ENCODE peak calls at places on chromosome 9, in ten cellular contexts. U is suprapubic skin; T is A549; Y is CD8-positive, alpha-beta T cell; O is heart left ventricle; P is astrocyte; E is Caco-2; J is Calu3; V is heart right ventricle; R is body of pancreas. I is an unnamed sample.

GRCh38 chr9:122402403-122403268 is 31.8 kb downstream of the PTGS1 start:
- DNase-seq in O (no peak), V (peak; percentile 31), U (no peak), E (no peak), T (peak; percentile 91), J (peak; percentile 50), R (no peak), Y (no peak), P (peak; percentile 96), I (no peak)

GRCh38 chr9:93301911-93302525 is 118.1 kb downstream of the WNK2 start:
- DNase-seq in O (no peak), Y (no peak), U (peak; percentile 74), J (no peak), E (peak; percentile 23), R (peak; percentile 10), V (no peak), T (no peak), P (no peak), I (no peak)

GRCh38 chr9:111449705-111450104 is 34.5 kb downstream of the ECPAS start:
- DNase-seq in O (no peak), T (no peak), Y (no peak), U (no peak), V (no peak), R (no peak), E (no peak), J (no peak), P (no peak), I (no peak)

GRCh38 chr9:31597977-31598376 is 786.5 kb upstream of the ACO1 start:
- DNase-seq in R (no peak), O (no peak), Y (no peak), E (no peak), U (no peak), P (peak; percentile 76), V (no peak), J (peak; percentile 68), T (no peak), I (no peak)

GRCh38 chr9:22112870-22113846 is 104.1 kb upstream of the CDKN2B start:
- DNase-seq in E (no peak), P (no peak), U (no peak), O (no peak), Y (no peak), V (no peak), R (no peak), T (no peak), J (no peak), I (no peak)

GRCh38 chr9:83967083-83967482 is 12.9 kb downstream of the HNRNPK start:
- DNase-seq in J (no peak), T (no peak), U (no peak), P (no peak), Y (no peak), E (no peak), V (no peak), O (no peak), R (no peak), I (no peak)

GRCh38 chr9:89539374-89539773 is 41.5 kb upstream of the SEMA4D start:
- DNase-seq in Y (no peak), O (no peak), U (no peak), E (no peak), T (no peak), V (no peak), R (no peak), P (no peak), J (no peak), I (no peak)

GRCh38 chr9:31700252-31701045 is 684.0 kb upstream of the ACO1 start:
- DNase-seq in O (no peak), P (no peak), R (no peak), J (no peak), U (no peak), Y (no peak), E (no peak), V (no peak), T (no peak), I (no peak)

GRCh38 chr9:76877961-76878360 is 28.0 kb downstream of the PRUNE2 start:
- DNase-seq in Y (no peak), U (no peak), J (no peak), P (no peak), R (no peak), E (no peak), V (no peak), O (no peak), T (no peak), I (no peak)

GRCh38 chr9:76868897-76869296 is 37.0 kb downstream of the PRUNE2 start:
- DNase-seq in P (peak; percentile 51), O (no peak), Y (no peak), E (no peak), V (no peak), J (no peak), R (no peak), U (no peak), T (no peak), I (no peak)

GRCh38 chr9:76873821-76874220 is 32.1 kb downstream of the PRUNE2 start:
- DNase-seq in R (no peak), P (no peak), T (no peak), O (no peak), Y (no peak), E (no peak), U (no peak), J (no peak), V (no peak), I (no peak)

GRCh38 chr9:76876098-76876497 is 29.8 kb downstream of the PRUNE2 start:
- DNase-seq in Y (no peak), V (no peak), J (no peak), P (no peak), T (no peak), U (no peak), R (no peak), E (no peak), O (no peak), I (no peak)

DNA sequence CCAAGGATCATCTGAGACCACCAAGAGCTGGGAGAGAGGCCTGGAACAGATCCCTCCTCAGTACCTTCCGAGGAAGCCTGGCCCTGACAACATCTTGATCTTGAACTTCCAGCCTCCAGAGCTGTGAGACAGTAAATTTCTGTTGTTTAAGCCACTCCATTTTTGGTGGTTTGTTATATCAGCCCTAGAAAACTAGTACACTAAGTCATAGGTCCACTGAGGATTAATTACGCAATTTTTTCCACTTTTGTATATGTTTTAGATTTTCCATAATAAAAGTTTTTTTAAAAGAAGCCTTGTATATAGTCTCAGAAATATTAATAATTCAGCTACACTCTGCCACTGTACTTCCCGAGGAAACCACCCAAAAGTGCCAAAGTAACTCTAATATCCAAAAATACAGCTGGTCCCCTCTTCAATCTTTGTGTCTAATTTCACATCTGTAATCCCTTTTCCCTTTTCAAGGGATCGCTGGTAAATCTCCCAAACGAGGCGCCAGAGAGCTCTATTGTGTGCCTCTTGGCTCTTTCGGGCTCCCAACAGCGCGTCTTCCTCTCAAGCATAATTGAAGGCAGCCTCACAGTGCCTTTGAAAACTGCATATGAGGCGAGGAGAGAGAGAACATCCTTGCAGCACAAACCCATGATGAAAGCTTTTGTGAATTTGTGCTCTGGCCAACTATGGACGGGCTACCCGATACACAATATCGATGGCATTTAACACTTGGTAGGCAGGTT is 32.7 kb downstream of the PRUNE2 start:
- DNase-seq in U (no peak), V (peak; percentile 6), J (no peak), R (no peak), O (no peak), Y (no peak), T (no peak), P (no peak), E (no peak), I (peak; percentile 36)
- TF ChIP-seq CTCF in U (no peak), V (no peak), J (no peak), R (no peak), O (no peak), Y (no peak), T (no peak), P (no peak), E (no peak), I (no peak)

GRCh38 chr9:35313460-35313859 is 151.7 kb downstream of the UNC13B start:
- DNase-seq in T (no peak), Y (no peak), R (no peak), P (no peak), E (no peak), U (no peak), O (no peak), J (no peak), V (no peak), I (no peak)

GRCh38 chr9:35322075-35322885 is 160.5 kb downstream of the UNC13B start:
- DNase-seq in E (no peak), U (no peak), T (no peak), P (no peak), O (no peak), V (no peak), J (no peak), R (no peak), Y (no peak), I (no peak)

GRCh38 chr9:35313911-35314310 is 152.1 kb downstream of the UNC13B start:
- DNase-seq in U (no peak), Y (no peak), V (no peak), O (no peak), E (no peak), T (no peak), R (no peak), J (no peak), P (peak; percentile 87), I (no peak)

GRCh38 chr9:35318741-35319140 is 156.9 kb downstream of the UNC13B start:
- DNase-seq in O (no peak), P (no peak), U (no peak), J (no peak), V (no peak), T (no peak), E (no peak), Y (no peak), R (no peak), I (no peak)
- TF ChIP-seq CTCF in O (no peak), P (no peak), U (no peak), J (no peak), V (no peak), T (no peak), E (no peak), Y (no peak), R (no peak), I (no peak)

GRCh38 chr9:127223810-127224177 is 40.8 kb upstream of the GARNL3 start:
- DNase-seq in Y (no peak), U (no peak), O (no peak), E (no peak), P (no peak), J (no peak), R (no peak), V (no peak), T (no peak), I (peak; percentile 18)
- TF ChIP-seq CTCF in Y (no peak), U (no peak), O (no peak), E (peak; percentile 34), P (no peak), J (no peak), R (no peak), V (no peak), T (no peak), I (no peak)

GRCh38 chr9:121349009-121349408 is 21.0 kb downstream of the STOM start:
- DNase-seq in V (no peak), R (no peak), J (no peak), O (no peak), E (no peak), U (no peak), Y (no peak), P (peak; percentile 36), T (no peak), I (no peak)

GRCh38 chr9:121344062-121344696 is 25.9 kb downstream of the STOM start:
- DNase-seq in E (no peak), R (no peak), U (no peak), O (no peak), P (no peak), Y (no peak), T (no peak), J (no peak), V (no peak), I (no peak)

GRCh38 chr9:121348321-121348720 is 21.7 kb downstream of the STOM start:
- DNase-seq in P (peak; percentile 41), T (no peak), Y (no peak), U (no peak), V (no peak), J (no peak), E (no peak), O (no peak), R (no peak), I (no peak)

GRCh38 chr9:121340676-121341392 is 29.2 kb downstream of the STOM start:
- DNase-seq in Y (no peak), O (no peak), P (no peak), J (no peak), R (no peak), V (no peak), E (no peak), T (no peak), U (no peak), I (no peak)

DNA sequence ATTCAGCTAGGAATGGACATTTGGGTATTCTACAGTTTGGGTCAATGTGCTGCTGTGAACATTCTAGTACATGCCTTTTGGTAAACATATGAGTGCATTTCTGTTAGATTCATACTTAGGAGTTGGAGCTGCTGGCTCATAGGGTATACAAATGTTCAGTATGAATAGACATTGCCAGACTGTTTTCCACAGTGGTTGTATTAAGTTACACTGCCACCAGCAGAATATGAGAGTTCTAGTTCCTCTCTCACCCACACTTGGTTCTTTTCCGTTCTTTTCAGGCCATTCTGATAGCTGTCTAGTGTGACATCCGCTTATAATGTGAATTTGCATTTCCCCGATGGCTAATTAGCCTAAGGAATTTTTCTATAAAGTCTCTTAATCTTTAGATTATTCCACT is 25.0 kb downstream of the STOM start:
- DNase-seq in J (no peak), T (no peak), Y (no peak), R (no peak), P (no peak), E (no peak), V (no peak), O (no peak), U (no peak), I (no peak)
- TF ChIP-seq CTCF in J (no peak), T (no peak), Y (no peak), R (no peak), P (no peak), E (no peak), V (no peak), O (no peak), U (no peak), I (no peak)

I was measured in endothelial cell.